ENCODE peak calls at places on chromosomes 16 and 17, in four cellular contexts. One of them, this sample, is unnamed.

GRCh38 chr16:24610421-24610765 is 71.0 kb downstream of the RBBP6 start:
- DNase-seq in mammary epithelial cell: peak
- DNase-seq in heart right ventricle: no peak
- DNase-seq in IMR-90: peak
- DNase-seq in this sample: peak

GRCh38 chr16:17056666-17057065 is 414.1 kb downstream of the XYLT1 start:
- DNase-seq in mammary epithelial cell: no peak
- DNase-seq in heart right ventricle: no peak
- DNase-seq in IMR-90: no peak
- DNase-seq in this sample: no peak

GRCh38 chr17:35161281-35161761 is 13.7 kb downstream of the UNC45B start:
- DNase-seq in mammary epithelial cell: peak
- DNase-seq in heart right ventricle: no peak
- DNase-seq in IMR-90: no peak
- DNase-seq in this sample: no peak

GRCh38 chr16:66266436-66267286 is 99.8 kb upstream of the CDH5 start:
- DNase-seq in mammary epithelial cell: no peak
- DNase-seq in heart right ventricle: peak
- DNase-seq in IMR-90: peak
- DNase-seq in this sample: no peak

GRCh38 chr17:64236827-64237403 is 26.1 kb downstream of the TEX2 start:
- DNase-seq in mammary epithelial cell: no peak
- DNase-seq in heart right ventricle: no peak
- DNase-seq in IMR-90: no peak
- DNase-seq in this sample: no peak

GRCh38 chr17:19470529-19471261 is 59.7 kb downstream of the RNF112 start:
- DNase-seq in mammary epithelial cell: no peak
- DNase-seq in heart right ventricle: peak
- DNase-seq in IMR-90: peak
- DNase-seq in this sample: no peak

GRCh38 chr16:84347161-84347560 is 21.2 kb upstream of the ATP2C2 start:
- DNase-seq in mammary epithelial cell: no peak
- DNase-seq in heart right ventricle: no peak
- DNase-seq in IMR-90: no peak
- DNase-seq in this sample: no peak

GRCh38 chr16:56382901-56383355 is 42.4 kb downstream of the AMFR start:
- DNase-seq in mammary epithelial cell: peak
- DNase-seq in heart right ventricle: no peak
- DNase-seq in IMR-90: peak
- DNase-seq in this sample: no peak

GRCh38 chr17:1829189-1829578 is 518 bp downstream of the SMYD4 start:
- DNase-seq in mammary epithelial cell: peak
- DNase-seq in heart right ventricle: peak
- DNase-seq in IMR-90: no peak
- DNase-seq in this sample: no peak

GRCh38 chr16:67128887-67129286 is 19.1 kb downstream of the PHAF1 start:
- DNase-seq in mammary epithelial cell: no peak
- DNase-seq in heart right ventricle: no peak
- DNase-seq in IMR-90: no peak
- DNase-seq in this sample: no peak

GRCh38 chr16:84303023-84303422 is 8.3 kb downstream of the WFDC1 start:
- DNase-seq in mammary epithelial cell: no peak
- DNase-seq in heart right ventricle: peak
- DNase-seq in IMR-90: peak
- DNase-seq in this sample: no peak

GRCh38 chr16:15810411-15810810 is 46.4 kb downstream of the MYH11 start:
- DNase-seq in mammary epithelial cell: no peak
- DNase-seq in heart right ventricle: no peak
- DNase-seq in IMR-90: no peak
- DNase-seq in this sample: no peak

GRCh38 chr16:90048737-90049330 is 28.3 kb downstream of the PRDM7 start:
- DNase-seq in mammary epithelial cell: no peak
- DNase-seq in heart right ventricle: no peak
- DNase-seq in IMR-90: no peak
- DNase-seq in this sample: no peak

GRCh38 chr16:67470314-67470713 is 10.6 kb downstream of the ATP6V0D1 start:
- DNase-seq in mammary epithelial cell: no peak
- DNase-seq in heart right ventricle: peak
- DNase-seq in IMR-90: no peak
- DNase-seq in this sample: peak

GRCh38 chr17:44095647-44096496 is 25.3 kb downstream of the G6PC3 start:
- DNase-seq in mammary epithelial cell: peak
- DNase-seq in heart right ventricle: peak
- DNase-seq in IMR-90: peak
- DNase-seq in this sample: peak

GRCh38 chr16:10678655-10679054 is 16.1 kb downstream of the TEKT5 start:
- DNase-seq in mammary epithelial cell: no peak
- DNase-seq in heart right ventricle: no peak
- DNase-seq in IMR-90: no peak
- DNase-seq in this sample: no peak

GRCh38 chr16:71700822-71701221 is 23.7 kb downstream of the PHLPP2 start:
- DNase-seq in mammary epithelial cell: no peak
- DNase-seq in heart right ventricle: no peak
- DNase-seq in IMR-90: no peak
- DNase-seq in this sample: no peak

GRCh38 chr16:23420011-23420410 is 33.0 kb downstream of the COG7 start:
- DNase-seq in mammary epithelial cell: no peak
- DNase-seq in heart right ventricle: no peak
- DNase-seq in IMR-90: peak
- DNase-seq in this sample: no peak

GRCh38 chr16:6081320-6081976 is 983.9 kb upstream of the EEF2KMT start:
- DNase-seq in mammary epithelial cell: peak
- DNase-seq in heart right ventricle: peak
- DNase-seq in IMR-90: no peak
- DNase-seq in this sample: peak

GRCh38 chr17:30334421-30334820 is 564 bp upstream of the TMIGD1 start:
- DNase-seq in mammary epithelial cell: no peak
- DNase-seq in heart right ventricle: no peak
- DNase-seq in IMR-90: no peak
- DNase-seq in this sample: no peak

GRCh38 chr17:40306395-40306794 is 2.6 kb upstream of the RARA start:
- DNase-seq in mammary epithelial cell: no peak
- DNase-seq in heart right ventricle: no peak
- DNase-seq in IMR-90: no peak
- DNase-seq in this sample: no peak

GRCh38 chr17:80284631-80285030 is 24.0 kb downstream of the RNF213 start:
- DNase-seq in mammary epithelial cell: no peak
- DNase-seq in heart right ventricle: no peak
- DNase-seq in IMR-90: no peak
- DNase-seq in this sample: no peak

GRCh38 chr16:72927199-72928088 is 120.5 kb downstream of the ZFHX3 start:
- DNase-seq in mammary epithelial cell: peak
- DNase-seq in heart right ventricle: no peak
- DNase-seq in IMR-90: peak
- DNase-seq in this sample: no peak

GRCh38 chr17:83180996-83181481 is 101.6 kb downstream of the METRNL start:
- DNase-seq in mammary epithelial cell: no peak
- DNase-seq in heart right ventricle: no peak
- DNase-seq in IMR-90: no peak
- DNase-seq in this sample: no peak

GRCh38 chr16:3580686-3581085 is 3.5 kb upstream of the NLRC3 start:
- DNase-seq in mammary epithelial cell: no peak
- DNase-seq in heart right ventricle: no peak
- DNase-seq in IMR-90: peak
- DNase-seq in this sample: no peak

GRCh38 chr17:34892864-34893263 is 68.4 kb downstream of the CCT6B start:
- DNase-seq in mammary epithelial cell: no peak
- DNase-seq in heart right ventricle: no peak
- DNase-seq in IMR-90: no peak
- DNase-seq in this sample: no peak

GRCh38 chr16:65621640-65622039 is 499.8 kb upstream of the CDH11 start:
- DNase-seq in mammary epithelial cell: no peak
- DNase-seq in heart right ventricle: no peak
- DNase-seq in IMR-90: no peak
- DNase-seq in this sample: no peak

GRCh38 chr17:14197582-14197981 is 39.1 kb downstream of the CDRT15 start:
- DNase-seq in mammary epithelial cell: no peak
- DNase-seq in heart right ventricle: no peak
- DNase-seq in IMR-90: no peak
- DNase-seq in this sample: no peak

GRCh38 chr16:89871895-89872294 is 1.5 kb upstream of the TCF25 start:
- DNase-seq in mammary epithelial cell: no peak
- DNase-seq in heart right ventricle: no peak
- DNase-seq in IMR-90: no peak
- DNase-seq in this sample: no peak

GRCh38 chr16:13921328-13921727 is 1.4 kb downstream of the ERCC4 start:
- DNase-seq in mammary epithelial cell: no peak
- DNase-seq in heart right ventricle: no peak
- DNase-seq in IMR-90: no peak
- DNase-seq in this sample: no peak

GRCh38 chr17:78109489-78109761 is 19.1 kb downstream of the TMC6 start:
- DNase-seq in mammary epithelial cell: no peak
- DNase-seq in heart right ventricle: no peak
- DNase-seq in IMR-90: no peak
- DNase-seq in this sample: no peak

GRCh38 chr17:9206989-9207317 is 185.6 kb downstream of the NTN1 start:
- DNase-seq in mammary epithelial cell: no peak
- DNase-seq in heart right ventricle: no peak
- DNase-seq in IMR-90: no peak
- DNase-seq in this sample: no peak

GRCh38 chr17:34302626-34303025 is 16.6 kb upstream of the CCL8 start:
- DNase-seq in mammary epithelial cell: no peak
- DNase-seq in heart right ventricle: no peak
- DNase-seq in IMR-90: no peak
- DNase-seq in this sample: no peak

GRCh38 chr16:50802000-50802399 is 60.1 kb downstream of the CYLD start:
- DNase-seq in mammary epithelial cell: no peak
- DNase-seq in heart right ventricle: no peak
- DNase-seq in IMR-90: peak
- DNase-seq in this sample: no peak

GRCh38 chr17:76927982-76928381 is 59.8 kb downstream of the MGAT5B start:
- DNase-seq in mammary epithelial cell: no peak
- DNase-seq in heart right ventricle: no peak
- DNase-seq in IMR-90: no peak
- DNase-seq in this sample: no peak

GRCh38 chr16:65510241-65510640 is 388.4 kb upstream of the CDH11 start:
- DNase-seq in mammary epithelial cell: no peak
- DNase-seq in heart right ventricle: no peak
- DNase-seq in IMR-90: no peak
- DNase-seq in this sample: no peak

GRCh38 chr16:28846080-28846932 is at the start of gene TUFM:
- DNase-seq in mammary epithelial cell: peak
- DNase-seq in heart right ventricle: peak
- DNase-seq in IMR-90: peak
- DNase-seq in this sample: peak

GRCh38 chr17:45672792-45673191 is 111.3 kb upstream of the CRHR1 start:
- DNase-seq in mammary epithelial cell: no peak
- DNase-seq in heart right ventricle: no peak
- DNase-seq in IMR-90: no peak
- DNase-seq in this sample: no peak

GRCh38 chr16:27164280-27164837 is 39.0 kb upstream of the KDM8 start:
- DNase-seq in mammary epithelial cell: no peak
- DNase-seq in heart right ventricle: no peak
- DNase-seq in IMR-90: no peak
- DNase-seq in this sample: no peak
- H3K27ac ChIP-seq in mammary epithelial cell: no peak
- H3K27ac ChIP-seq in heart right ventricle: no peak
- H3K27ac ChIP-seq in IMR-90: no peak
- H3K27ac ChIP-seq in this sample: no peak

GRCh38 chr17:7552621-7553051 is 3.8 kb downstream of the TNFSF12 start:
- DNase-seq in mammary epithelial cell: no peak
- DNase-seq in heart right ventricle: no peak
- DNase-seq in IMR-90: no peak
- DNase-seq in this sample: no peak

GRCh38 chr17:7550359-7550758 is 1.5 kb downstream of the TNFSF12 start:
- DNase-seq in mammary epithelial cell: no peak
- DNase-seq in heart right ventricle: no peak
- DNase-seq in IMR-90: no peak
- DNase-seq in this sample: no peak

GRCh38 chr17:7551396-7551795 is 2.5 kb downstream of the TNFSF12 start:
- DNase-seq in mammary epithelial cell: no peak
- DNase-seq in heart right ventricle: no peak
- DNase-seq in IMR-90: no peak
- DNase-seq in this sample: no peak

GRCh38 chr17:7555320-7555948 is 3.1 kb upstream of the TNFSF13 start:
- DNase-seq in mammary epithelial cell: no peak
- DNase-seq in heart right ventricle: no peak
- DNase-seq in IMR-90: no peak
- DNase-seq in this sample: no peak

DNA sequence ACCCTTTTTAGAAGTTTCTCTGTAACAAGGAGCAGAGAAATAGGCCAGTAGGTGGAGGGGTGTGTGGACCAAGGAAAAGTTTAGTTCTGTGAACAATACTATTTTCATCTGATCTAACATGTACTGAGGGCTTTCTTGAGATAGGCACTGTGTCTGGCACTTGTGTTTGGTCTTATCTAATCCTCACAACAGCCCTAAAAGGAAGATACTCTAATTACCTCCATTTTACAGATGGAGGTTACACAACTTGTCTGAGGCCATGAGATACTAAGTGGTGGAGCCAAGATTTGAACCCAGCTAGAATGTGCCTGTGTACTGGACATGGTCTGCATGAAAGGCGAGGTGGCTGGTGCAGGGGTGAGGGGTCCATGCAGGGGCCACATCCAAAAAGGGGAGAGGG is 4.5 kb downstream of the TNFSF12 start:
- DNase-seq in mammary epithelial cell: no peak
- DNase-seq in heart right ventricle: no peak
- DNase-seq in IMR-90: no peak
- DNase-seq in this sample: no peak
- H3K27ac ChIP-seq in mammary epithelial cell: no peak
- H3K27ac ChIP-seq in heart right ventricle: no peak
- H3K27ac ChIP-seq in IMR-90: no peak
- H3K27ac ChIP-seq in this sample: no peak

DNA sequence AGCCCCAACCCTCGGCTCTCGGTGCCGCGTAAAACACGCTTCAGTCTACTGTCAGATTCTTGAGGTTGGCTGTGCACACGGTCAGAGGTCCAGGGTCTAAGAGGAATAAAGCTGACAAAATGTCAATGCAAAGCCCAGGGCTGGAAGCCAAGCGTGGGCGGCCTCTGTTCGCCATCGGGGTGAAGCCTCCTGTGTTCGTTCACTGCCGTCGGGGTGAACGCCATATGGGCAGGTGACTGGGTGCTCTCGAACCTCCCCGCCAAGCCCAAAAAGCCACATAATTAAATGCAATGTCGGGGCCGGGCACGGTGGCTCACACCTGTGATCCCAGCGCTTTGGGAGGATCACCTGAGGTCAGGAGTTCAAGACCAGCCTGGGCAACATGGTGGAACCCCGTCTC is 44.6 kb downstream of the MRM3 start:
- DNase-seq in mammary epithelial cell: no peak
- DNase-seq in heart right ventricle: no peak
- DNase-seq in IMR-90: no peak
- DNase-seq in this sample: no peak
- H3K27ac ChIP-seq in mammary epithelial cell: no peak
- H3K27ac ChIP-seq in heart right ventricle: no peak
- H3K27ac ChIP-seq in IMR-90: no peak
- H3K27ac ChIP-seq in this sample: no peak

DNA sequence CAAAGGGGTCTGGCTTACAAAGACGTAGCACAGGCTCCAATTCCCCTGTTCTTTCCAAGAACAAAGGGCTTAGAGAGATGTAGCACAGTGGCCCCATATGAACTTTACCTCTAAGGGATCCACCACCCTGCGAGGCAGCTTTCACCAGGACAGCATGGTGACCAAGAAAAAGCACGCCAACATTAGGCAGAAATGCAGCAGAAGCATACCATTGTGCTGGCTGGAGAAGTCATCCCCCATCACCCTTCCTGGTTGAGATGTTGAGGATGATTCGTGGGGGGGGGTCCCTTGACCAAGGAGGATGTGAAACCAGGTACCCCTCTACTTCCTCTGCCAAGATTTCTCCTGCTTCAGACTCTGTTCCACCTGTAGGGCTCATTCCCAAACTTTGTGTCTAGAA is 48.4 kb downstream of the TMEM114 start:
- DNase-seq in mammary epithelial cell: no peak
- DNase-seq in heart right ventricle: no peak
- DNase-seq in IMR-90: no peak
- DNase-seq in this sample: no peak
- H3K27ac ChIP-seq in mammary epithelial cell: no peak
- H3K27ac ChIP-seq in heart right ventricle: no peak
- H3K27ac ChIP-seq in IMR-90: no peak
- H3K27ac ChIP-seq in this sample: no peak

This sample was measured in caudate nucleus.